ENCODE peak calls at places on chromosomes 6 and 20, in seven cellular contexts. Y is neuronal stem cell; D is pancreas; Z is upper lobe of right lung; R is HT-29; B is NCI-H1092 treated with DMSO at 0.1 percent for 48 hours; P is activated CD4-positive, alpha-beta T cell treated with anti-CD3 and anti-CD28 coated beads, Interleukin-2, amount 50 U/mL, for 1 hour. G is an unnamed sample.

GRCh38 chr20:34461779-34462087 is 54.5 kb upstream of the DYNLRB1 start:
- DNase-seq in Y (no peak), D (no peak), Z (no peak), R (no peak), B (no peak), P (no peak), G (no peak)

GRCh38 chr6:45320349-45320748 is 7.8 kb upstream of the RUNX2 start:
- DNase-seq in Y (no peak), D (no peak), Z (no peak), R (no peak), B (no peak), P (no peak), G (no peak)

GRCh38 chr6:188821-189655 is 103.2 kb upstream of the DUSP22 start:
- DNase-seq in Y (peak), D (peak), Z (peak), R (peak), B (peak), P (peak), G (peak)

GRCh38 chr6:159328052-159328451 is 158.9 kb downstream of the FNDC1 start:
- DNase-seq in Y (no peak), D (no peak), Z (no peak), R (no peak), B (no peak), P (no peak), G (no peak)

GRCh38 chr20:46178891-46179290 is 60.8 kb downstream of the CD40 start:
- DNase-seq in Y (no peak), D (no peak), Z (no peak), R (no peak), B (no peak), P (no peak), G (no peak)

GRCh38 chr6:37171141-37171969 is 1.4 kb downstream of the PIM1 start:
- DNase-seq in Y (peak), D (peak), Z (peak), R (peak), B (peak), P (peak), G (peak)

GRCh38 chr6:41937881-41938574 is 3.6 kb downstream of the CCND3 start:
- DNase-seq in Y (no peak), D (no peak), Z (no peak), R (no peak), B (no peak), P (peak), G (no peak)

GRCh38 chr6:74870403-74870802 is 335.4 kb downstream of the COL12A1 start:
- DNase-seq in Y (no peak), D (no peak), Z (no peak), R (peak), B (no peak), P (no peak), G (peak)

GRCh38 chr6:19279137-19279747 is 557.9 kb upstream of the ID4 start:
- DNase-seq in Y (no peak), D (no peak), Z (no peak), R (no peak), B (no peak), P (no peak), G (no peak)

GRCh38 chr20:13396036-13396435 is 175.0 kb downstream of the ISM1 start:
- DNase-seq in Y (no peak), D (no peak), Z (no peak), R (no peak), B (no peak), P (no peak), G (no peak)

GRCh38 chr20:50187403-50188051 is 3.1 kb upstream of the CEBPB start:
- DNase-seq in Y (no peak), D (no peak), Z (peak), R (peak), B (no peak), P (no peak), G (peak)

GRCh38 chr6:84172574-84172973 is 54.9 kb downstream of the CEP162 start:
- DNase-seq in Y (no peak), D (no peak), Z (no peak), R (no peak), B (no peak), P (no peak), G (no peak)

GRCh38 chr6:41222513-41222912 is 5.6 kb upstream of the TREML4 start:
- DNase-seq in Y (no peak), D (no peak), Z (no peak), R (no peak), B (no peak), P (no peak), G (no peak)

GRCh38 chr6:42449917-42450313 is 1.8 kb downstream of the TRERF1 start:
- DNase-seq in Y (no peak), D (no peak), Z (no peak), R (peak), B (no peak), P (no peak), G (peak)

GRCh38 chr6:11712760-11713159 is 65.8 kb downstream of the ADTRP start:
- DNase-seq in Y (no peak), D (no peak), Z (no peak), R (no peak), B (no peak), P (no peak), G (no peak)

GRCh38 chr6:12911387-12911960 is 194.9 kb downstream of the PHACTR1 start:
- DNase-seq in Y (no peak), D (no peak), Z (no peak), R (peak), B (peak), P (no peak), G (peak)

GRCh38 chr20:46558511-46558959 is 8.1 kb upstream of the OCSTAMP start:
- DNase-seq in Y (no peak), D (no peak), Z (no peak), R (peak), B (no peak), P (no peak), G (peak)

GRCh38 chr6:135675862-135676261 is 175.6 kb upstream of the PDE7B start:
- DNase-seq in Y (peak), D (no peak), Z (no peak), R (peak), B (peak), P (peak), G (peak)

GRCh38 chr20:58753267-58753928 is 60.8 kb downstream of the NPEPL1 start:
- DNase-seq in Y (no peak), D (no peak), Z (no peak), R (no peak), B (no peak), P (no peak), G (no peak)

GRCh38 chr6:28643017-28643740 is 117.5 kb downstream of the GPX5 start:
- DNase-seq in Y (no peak), D (no peak), Z (no peak), R (peak), B (no peak), P (no peak), G (no peak)

GRCh38 chr6:14384175-14384949 is 266.8 kb downstream of the CD83 start:
- DNase-seq in Y (no peak), D (no peak), Z (no peak), R (no peak), B (peak), P (no peak), G (no peak)

GRCh38 chr6:12049165-12049564 is 37.1 kb downstream of the HIVEP1 start:
- DNase-seq in Y (no peak), D (no peak), Z (no peak), R (no peak), B (no peak), P (no peak), G (no peak)

GRCh38 chr6:64113703-64114102 is 478.1 kb downstream of the PHF3 start:
- DNase-seq in Y (no peak), D (no peak), Z (no peak), R (no peak), B (no peak), P (no peak), G (no peak)

GRCh38 chr6:99334526-99335127 is 14.8 kb downstream of the FAXC start:
- DNase-seq in Y (no peak), D (no peak), Z (no peak), R (peak), B (peak), P (no peak), G (peak)

GRCh38 chr6:28920281-28920680 is 3.5 kb downstream of the TRIM27 start:
- DNase-seq in Y (no peak), D (no peak), Z (no peak), R (no peak), B (no peak), P (no peak), G (no peak)

GRCh38 chr6:149233056-149233715 is 84.3 kb upstream of the TAB2 start:
- DNase-seq in Y (no peak), D (no peak), Z (no peak), R (peak), B (peak), P (peak), G (peak)

GRCh38 chr6:112971651-112972050 is 624.5 kb downstream of the RFPL4B start:
- DNase-seq in Y (no peak), D (no peak), Z (no peak), R (no peak), B (no peak), P (no peak), G (no peak)

GRCh38 chr6:144007779-144008500 is at the start of gene PLAGL1:
- DNase-seq in Y (peak), D (peak), Z (peak), R (no peak), B (no peak), P (no peak), G (peak)

GRCh38 chr6:49849121-49849907 is 17.0 kb downstream of the CRISP1 start:
- DNase-seq in Y (peak), D (no peak), Z (no peak), R (peak), B (peak), P (no peak), G (peak)

GRCh38 chr6:110528051-110528929 is 51.9 kb upstream of the SLC22A16 start:
- DNase-seq in Y (peak), D (no peak), Z (no peak), R (peak), B (peak), P (peak), G (peak)

GRCh38 chr6:1596088-1596852 is 13.4 kb upstream of the FOXC1 start:
- DNase-seq in Y (no peak), D (peak), Z (peak), R (peak), B (peak), P (peak), G (peak)

GRCh38 chr20:54061106-54061881 is 9.1 kb downstream of the BCAS1 start:
- DNase-seq in Y (no peak), D (no peak), Z (no peak), R (no peak), B (no peak), P (no peak), G (no peak)

GRCh38 chr6:60668428-60668827 is 1617.6 kb downstream of the KHDRBS2 start:
- DNase-seq in Y (no peak), D (no peak), Z (no peak), R (no peak), B (no peak), P (no peak), G (no peak)

G was measured in SW480.